ENCODE peak calls at places on chromosomes 1 and 21, in four cellular contexts. S, E, B and Q are unnamed samples.

GRCh38 chr1:175314300-175314699 is 121.7 kb upstream of the KIAA0040 start:
- DNase-seq in S (no peak), E (no peak), B (no peak), Q (no peak)

GRCh38 chr21:36753556-36753955 is 54.6 kb downstream of the SIM2 start:
- DNase-seq in S (no peak), E (no peak), B (peak; percentile 25), Q (peak; percentile 8)

GRCh38 chr1:220879509-220880366 is 495 bp downstream of the HLX start:
- DNase-seq in S (no peak), E (peak; percentile 11), B (peak; percentile 59), Q (peak; percentile 45)

GRCh38 chr1:173459885-173460284 is 17.2 kb upstream of the PRDX6 start:
- DNase-seq in S (no peak), E (no peak), B (no peak), Q (no peak)

GRCh38 chr1:1605724-1606123 is 5.8 kb upstream of the FNDC10 start:
- DNase-seq in S (no peak), E (no peak), B (no peak), Q (no peak)

GRCh38 chr1:6014130-6014999 is 22.1 kb upstream of the NPHP4 start:
- DNase-seq in S (no peak), E (no peak), B (no peak), Q (no peak)

GRCh38 chr1:167713330-167714081 is 8.3 kb upstream of the MPZL1 start:
- DNase-seq in S (no peak), E (peak; percentile 27), B (no peak), Q (no peak)

GRCh38 chr1:43563779-43564616 is 33.3 kb downstream of the PTPRF start:
- DNase-seq in S (no peak), E (no peak), B (no peak), Q (no peak)

GRCh38 chr1:117051224-117052064 is 8.7 kb upstream of the TTF2 start:
- DNase-seq in S (no peak), E (no peak), B (no peak), Q (peak; percentile 13)

GRCh38 chr1:19372136-19372514 is 60.0 kb downstream of the SLC66A1 start:
- DNase-seq in S (no peak), E (no peak), B (no peak), Q (no peak)

GRCh38 chr1:8378981-8379470 is 61.1 kb downstream of the SLC45A1 start:
- DNase-seq in S (no peak), E (no peak), B (no peak), Q (no peak)

GRCh38 chr1:234371414-234371813 is 1.8 kb upstream of the COA6 start:
- DNase-seq in S (no peak), E (no peak), B (no peak), Q (no peak)

GRCh38 chr21:39173999-39174398 is 9.3 kb downstream of the PSMG1 start:
- DNase-seq in S (no peak), E (no peak), B (no peak), Q (no peak)

GRCh38 chr1:227322376-227322775 is 4.1 kb upstream of the CDC42BPA start:
- DNase-seq in S (no peak), E (no peak), B (no peak), Q (no peak)

GRCh38 chr1:170664828-170665617 is 1.1 kb downstream of the PRRX1 start:
- DNase-seq in S (no peak), E (no peak), B (peak; percentile 33), Q (no peak)

GRCh38 chr1:210857724-210858123 is 276.2 kb downstream of the KCNH1 start:
- DNase-seq in S (no peak), E (no peak), B (no peak), Q (no peak)